ENCODE peak calls at places on chromosomes 11 and 22, in seven cellular contexts. M, G, U, J, X, B and D are unnamed samples.

GRCh38 chr22:41539146-41540005 is 4.9 kb downstream of the POLR3H start:
- DNase-seq in M (no peak), G (no peak), U (no peak), J (no peak), X (no peak), B (no peak), D (no peak)

GRCh38 chr11:73034330-73034729 is 107.8 kb downstream of the FCHSD2 start:
- DNase-seq in M (no peak), G (no peak), U (no peak), J (no peak), X (no peak), B (no peak), D (no peak)

GRCh38 chr11:69662021-69662698 is 13.0 kb downstream of the LTO1 start:
- DNase-seq in M (peak), G (no peak), U (no peak), J (no peak), X (no peak), B (peak), D (no peak)

GRCh38 chr11:61295596-61295926 is 445 bp upstream of the VWCE start:
- DNase-seq in M (peak), G (no peak), U (peak), J (no peak), X (no peak), B (no peak), D (no peak)

GRCh38 chr11:29333993-29334780 is 682.6 kb downstream of the KCNA4 start:
- DNase-seq in M (no peak), G (no peak), U (no peak), J (no peak), X (no peak), B (no peak), D (no peak)

GRCh38 chr11:76214186-76214585 is 7.9 kb upstream of the WNT11 start:
- DNase-seq in M (no peak), G (no peak), U (no peak), J (no peak), X (no peak), B (peak), D (no peak)

GRCh38 chr11:100673063-100673462 is 14.0 kb upstream of the ARHGAP42 start:
- DNase-seq in M (no peak), G (no peak), U (no peak), J (no peak), X (no peak), B (no peak), D (no peak)

GRCh38 chr11:113470233-113470632 is 5.0 kb downstream of the DRD2 start:
- DNase-seq in M (no peak), G (no peak), U (peak), J (no peak), X (no peak), B (no peak), D (no peak)

GRCh38 chr11:12528487-12528886 is 145.7 kb upstream of the TEAD1 start:
- DNase-seq in M (no peak), G (no peak), U (no peak), J (no peak), X (no peak), B (no peak), D (no peak)

GRCh38 chr11:92964471-92964870 is 5.0 kb upstream of the MTNR1B start:
- DNase-seq in M (no peak), G (no peak), U (no peak), J (no peak), X (no peak), B (no peak), D (no peak)

GRCh38 chr11:73578786-73579185 is 19.1 kb downstream of the FAM168A start:
- DNase-seq in M (no peak), G (no peak), U (no peak), J (no peak), X (no peak), B (no peak), D (no peak)

GRCh38 chr11:125402436-125402835 is 93.6 kb downstream of the FEZ1 start:
- DNase-seq in M (peak), G (no peak), U (no peak), J (no peak), X (no peak), B (peak), D (no peak)

GRCh38 chr11:114134870-114135269 is 75.4 kb downstream of the ZBTB16 start:
- DNase-seq in M (no peak), G (no peak), U (no peak), J (no peak), X (no peak), B (no peak), D (no peak)

GRCh38 chr11:43278302-43278956 is 33.4 kb upstream of the API5 start:
- DNase-seq in M (no peak), G (no peak), U (peak), J (no peak), X (no peak), B (no peak), D (no peak)

GRCh38 chr11:68774188-68774585 is 22.9 kb upstream of the TESMIN start:
- DNase-seq in M (no peak), G (no peak), U (no peak), J (no peak), X (no peak), B (peak), D (no peak)